ENCODE peak calls at places on chromosomes 6 and 20, in nine cellular contexts. T, D, V, B, M, R, J, G and O are unnamed samples.

GRCh38 chr6:16311763-16312162 is 73.4 kb downstream of the GMPR start:
- DNase-seq in T (no peak), D (no peak), V (no peak), B (no peak), M (no peak), R (no peak), J (no peak), G (no peak), O (no peak)

GRCh38 chr6:17086469-17086868 is 15.4 kb upstream of the STMND1 start:
- DNase-seq in T (peak; percentile 49), D (peak; percentile 69), V (peak; percentile 67), B (peak; percentile 84), M (no peak), R (peak; percentile 41), J (peak; percentile 85), G (no peak), O (peak; percentile 86)

GRCh38 chr20:51156796-51157119 is 133.9 kb upstream of the KCNG1 start:
- DNase-seq in T (no peak), D (no peak), V (no peak), B (no peak), M (no peak), R (no peak), J (no peak), G (no peak), O (no peak)

GRCh38 chr20:22819134-22819533 is 216.0 kb upstream of the SSTR4 start:
- DNase-seq in T (no peak), D (no peak), V (no peak), B (no peak), M (no peak), R (no peak), J (no peak), G (no peak), O (no peak)

GRCh38 chr20:36654506-36654905 is 8.5 kb upstream of the SLA2 start:
- DNase-seq in T (no peak), D (no peak), V (no peak), B (no peak), M (no peak), R (no peak), J (no peak), G (peak; percentile 59), O (no peak)

GRCh38 chr6:6695711-6696048 is 107.2 kb downstream of the LY86 start:
- DNase-seq in T (no peak), D (no peak), V (no peak), B (peak; percentile 52), M (no peak), R (no peak), J (peak; percentile 42), G (no peak), O (peak; percentile 61)

GRCh38 chr6:16209539-16209938 is 28.8 kb upstream of the GMPR start:
- DNase-seq in T (no peak), D (no peak), V (no peak), B (no peak), M (no peak), R (no peak), J (no peak), G (no peak), O (no peak)

GRCh38 chr6:169619650-169620049 is 82.2 kb downstream of the WDR27 start:
- DNase-seq in T (peak; percentile 35), D (no peak), V (peak; percentile 47), B (peak; percentile 7), M (no peak), R (no peak), J (peak; percentile 26), G (no peak), O (peak; percentile 11)

GRCh38 chr20:51412333-51412761 is 130.2 kb downstream of the NFATC2 start:
- DNase-seq in T (peak; percentile 35), D (no peak), V (peak; percentile 50), B (peak; percentile 57), M (no peak), R (no peak), J (peak; percentile 36), G (no peak), O (peak; percentile 37)

GRCh38 chr6:35719830-35720733 is 16.8 kb upstream of the ARMC12 start:
- DNase-seq in T (no peak), D (no peak), V (peak; percentile 28), B (peak; percentile 56), M (no peak), R (peak; percentile 79), J (peak; percentile 69), G (no peak), O (no peak)

GRCh38 chr20:32501709-32502108 is 83.4 kb downstream of the NOL4L start:
- DNase-seq in T (peak; percentile 32), D (no peak), V (peak; percentile 44), B (peak; percentile 28), M (no peak), R (no peak), J (peak; percentile 35), G (no peak), O (no peak)

DNA sequence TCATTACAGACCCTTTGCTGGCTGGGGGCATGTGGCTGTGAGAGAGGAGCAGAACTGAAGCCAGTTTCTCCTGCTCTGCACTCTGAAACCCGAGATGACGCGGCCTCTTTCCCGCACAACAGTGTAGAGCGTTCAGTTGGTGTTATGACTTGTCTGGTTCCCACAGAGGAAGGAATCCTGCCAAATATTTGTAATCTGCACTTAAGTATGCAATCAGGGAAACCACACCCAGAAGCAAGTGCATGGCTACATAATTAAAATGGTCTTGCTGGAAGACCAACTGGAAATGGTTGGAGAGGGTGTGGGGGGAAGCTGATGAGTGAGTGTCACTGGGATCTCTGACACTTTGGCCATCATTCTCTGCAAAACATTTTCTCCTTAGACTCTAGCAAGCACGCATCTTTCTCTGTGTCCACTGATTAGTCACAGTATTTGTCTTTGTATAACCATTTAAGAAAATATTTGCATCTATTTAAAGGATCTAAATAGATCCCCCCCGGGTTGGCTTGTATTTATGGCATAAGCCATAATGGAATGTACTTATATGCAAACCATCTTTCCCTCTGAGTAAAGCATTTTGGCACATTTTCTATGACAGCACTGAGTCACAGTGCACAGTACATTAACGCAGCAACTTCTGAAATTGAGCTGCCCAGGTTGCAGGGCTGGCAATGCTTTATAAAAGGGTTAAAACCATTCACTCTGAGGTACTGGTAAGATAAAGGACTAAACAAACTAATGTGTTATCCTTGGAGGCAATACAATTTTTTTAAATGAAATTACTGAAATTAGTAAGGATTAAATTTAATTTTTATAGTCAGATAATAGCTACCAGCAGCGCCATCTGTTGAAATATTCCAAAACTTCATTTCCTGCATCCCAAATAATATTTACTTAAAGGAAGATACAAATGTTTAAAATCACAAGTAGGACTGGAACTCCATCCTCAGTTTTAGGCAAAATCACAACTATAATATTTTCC is 76.7 kb downstream of the FOXC1 start:
- DNase-seq in T (peak; percentile 99), D (no peak), V (peak; percentile 99), B (peak; percentile 92), M (no peak), R (no peak), J (peak; percentile 87), G (no peak), O (peak; percentile 98)
- TF ChIP-seq CTCF in T (peak; percentile 37), D (no peak), V (no peak), B (peak; percentile 27), M (peak; percentile 49), R (no peak), J (peak; percentile 32), G (peak; percentile 85), O (peak; percentile 43)

GRCh38 chr20:17722493-17723300 is 22.9 kb downstream of the BANF2 start:
- DNase-seq in T (no peak), D (no peak), V (no peak), B (no peak), M (no peak), R (no peak), J (no peak), G (peak; percentile 28), O (no peak)

GRCh38 chr20:17725094-17725835 is 25.5 kb downstream of the BANF2 start:
- DNase-seq in T (no peak), D (no peak), V (peak; percentile 13), B (no peak), M (no peak), R (no peak), J (no peak), G (peak; percentile 58), O (no peak)

GRCh38 chr20:17720755-17721154 is 21.0 kb downstream of the BANF2 start:
- DNase-seq in T (no peak), D (no peak), V (no peak), B (no peak), M (no peak), R (no peak), J (no peak), G (peak; percentile 20), O (no peak)

GRCh38 chr20:17723301-17723691 is 23.5 kb downstream of the BANF2 start:
- DNase-seq in T (no peak), D (no peak), V (no peak), B (no peak), M (no peak), R (no peak), J (no peak), G (no peak), O (no peak)

GRCh38 chr20:17721802-17722486 is 22.2 kb downstream of the BANF2 start:
- DNase-seq in T (no peak), D (no peak), V (no peak), B (peak; percentile 11), M (no peak), R (no peak), J (peak; percentile 7), G (peak; percentile 33), O (peak; percentile 5)
- TF ChIP-seq CTCF in T (no peak), D (no peak), V (peak; percentile 8), B (peak; percentile 12), M (peak; percentile 29), R (no peak), J (peak; percentile 24), G (peak; percentile 51), O (no peak)

DNA sequence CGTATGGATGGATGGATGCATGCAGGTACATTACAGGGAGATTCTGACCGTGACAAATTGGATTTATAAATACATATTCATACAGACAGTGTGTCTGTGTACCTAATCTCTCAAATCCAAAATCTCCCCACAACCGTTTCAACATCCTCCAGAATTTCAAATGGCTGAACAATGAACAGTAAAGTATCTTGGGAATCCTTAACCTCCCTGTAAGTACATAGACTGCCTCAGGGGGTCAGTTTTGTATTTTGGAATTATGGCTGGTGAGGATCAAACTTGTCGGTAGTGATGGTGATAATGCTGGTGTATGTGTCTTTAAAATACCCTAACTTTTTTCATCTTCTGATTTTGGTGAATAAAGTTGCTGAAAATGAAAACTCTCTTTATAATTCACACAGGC is 246.2 kb downstream of the FOXC1 start:
- DNase-seq in T (no peak), D (no peak), V (no peak), B (no peak), M (no peak), R (no peak), J (no peak), G (no peak), O (no peak)
- TF ChIP-seq CTCF in T (no peak), D (no peak), V (no peak), B (no peak), M (no peak), R (no peak), J (no peak), G (peak; percentile 37), O (no peak)

DNA sequence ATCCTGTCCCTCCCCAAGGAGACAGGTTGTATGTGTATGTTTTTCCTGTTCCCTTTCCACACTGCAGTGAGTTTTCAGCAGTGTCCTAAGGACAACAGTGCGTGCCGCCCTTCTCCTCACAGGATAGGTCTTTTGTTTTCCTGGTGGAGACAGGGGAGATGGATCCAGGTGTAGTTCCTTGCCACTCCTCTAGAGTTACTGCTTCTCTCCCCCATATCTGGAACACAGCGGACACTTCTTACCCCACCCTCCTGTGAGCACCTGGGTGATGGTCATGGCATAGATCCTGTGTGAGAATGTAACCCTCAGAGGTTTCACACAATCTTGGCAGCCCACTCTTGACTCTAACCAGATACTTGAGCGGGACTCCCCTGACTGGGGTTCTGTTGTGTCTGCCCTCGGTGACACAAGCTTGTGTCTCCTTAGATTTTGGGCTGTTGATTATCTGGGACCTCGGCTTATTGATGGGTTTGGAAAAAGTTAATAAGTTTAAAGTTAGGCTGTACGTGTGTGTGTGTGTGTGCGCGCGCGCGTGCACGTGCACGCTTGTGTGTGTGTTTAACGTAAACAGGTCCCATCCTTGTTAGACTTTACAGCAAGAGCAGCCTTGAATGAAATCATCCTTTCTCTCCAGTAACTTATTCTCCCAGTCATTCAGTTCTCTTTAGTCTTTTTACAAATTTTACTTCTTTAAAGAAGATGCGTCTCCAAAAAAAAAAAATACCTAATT is 131.3 kb upstream of the EDN1 start:
- DNase-seq in T (no peak), D (no peak), V (no peak), B (no peak), M (no peak), R (no peak), J (no peak), G (no peak), O (no peak)
- TF ChIP-seq CTCF in T (no peak), D (no peak), V (peak; percentile 5), B (no peak), M (no peak), R (no peak), J (no peak), G (no peak), O (no peak)